ENCODE peak calls at places on chromosome 20, in four cellular contexts. M is HCT116, R is GM12878, I is K562. F is an unnamed sample.

GRCh38 chr20:34834459-34834893 is 9.0 kb upstream of the NCOA6 start:
- DNase-seq in M (peak), R (no peak), I (peak), F (peak)

GRCh38 chr20:53635189-53635588 is 41.5 kb upstream of the ZNF217 start:
- DNase-seq in M (no peak), R (no peak), I (no peak), F (no peak)

GRCh38 chr20:18983796-18984195 is 170.2 kb downstream of the SCP2D1 start:
- DNase-seq in M (no peak), R (no peak), I (no peak), F (no peak)

GRCh38 chr20:61818746-61819483 is 246.8 kb downstream of the TAF4 start:
- DNase-seq in M (no peak), R (no peak), I (no peak), F (no peak)

GRCh38 chr20:9068232-9068781 is 580 bp upstream of the PLCB4 start:
- DNase-seq in M (no peak), R (no peak), I (no peak), F (no peak)

GRCh38 chr20:58148891-58149290 is 79.6 kb downstream of the ANKRD60 start:
- DNase-seq in M (no peak), R (no peak), I (no peak), F (no peak)

GRCh38 chr20:52805128-52805527 is 167.0 kb upstream of the TSHZ2 start:
- DNase-seq in M (no peak), R (no peak), I (no peak), F (no peak)

GRCh38 chr20:50913976-50914375 is 17.3 kb downstream of the ADNP start:
- DNase-seq in M (no peak), R (no peak), I (peak), F (no peak)

GRCh38 chr20:45036044-45036755 is 64.7 kb downstream of the KCNS1 start:
- DNase-seq in M (peak), R (no peak), I (no peak), F (peak)

GRCh38 chr20:43940518-43941225 is 26.0 kb downstream of the TOX2 start:
- DNase-seq in M (no peak), R (no peak), I (no peak), F (no peak)

GRCh38 chr20:53656653-53657288 is 63.1 kb upstream of the ZNF217 start:
- DNase-seq in M (no peak), R (no peak), I (no peak), F (no peak)

GRCh38 chr20:43916073-43916874 is 1.6 kb downstream of the TOX2 start:
- DNase-seq in M (no peak), R (no peak), I (no peak), F (no peak)

GRCh38 chr20:9218412-9219001 is 149.6 kb downstream of the PLCB4 start:
- DNase-seq in M (no peak), R (no peak), I (peak), F (no peak)

GRCh38 chr20:53797085-53797484 is 203.4 kb upstream of the ZNF217 start:
- DNase-seq in M (no peak), R (no peak), I (no peak), F (no peak)

GRCh38 chr20:54219751-54220426 is 12.0 kb downstream of the PFDN4 start:
- DNase-seq in M (peak), R (no peak), I (no peak), F (peak)

GRCh38 chr20:16530201-16530681 is 43.0 kb downstream of the KIF16B start:
- DNase-seq in M (peak), R (no peak), I (no peak), F (peak)

GRCh38 chr20:45968081-45968671 is 3.8 kb downstream of the ZNF335 start:
- DNase-seq in M (no peak), R (no peak), I (no peak), F (no peak)

GRCh38 chr20:24465168-24465567 is 4.3 kb upstream of the SYNDIG1 start:
- DNase-seq in M (no peak), R (no peak), I (no peak), F (no peak)

GRCh38 chr20:23776067-23776771 is 25.5 kb upstream of the CST1 start:
- DNase-seq in M (no peak), R (no peak), I (no peak), F (no peak)

GRCh38 chr20:50251992-50252491 is 61.4 kb downstream of the CEBPB start:
- DNase-seq in M (no peak), R (no peak), I (no peak), F (no peak)

GRCh38 chr20:30919514-30920188 is 337.8 kb upstream of the DEFB115 start:
- DNase-seq in M (no peak), R (no peak), I (peak), F (no peak)

GRCh38 chr20:301886-302848 is 4.8 kb downstream of the ZCCHC3 start:
- DNase-seq in M (no peak), R (no peak), I (no peak), F (no peak)

GRCh38 chr20:298755-299391 is 1.5 kb downstream of the ZCCHC3 start:
- DNase-seq in M (no peak), R (no peak), I (no peak), F (no peak)

GRCh38 chr20:297098-297924 is at the start of gene ZCCHC3:
- DNase-seq in M (peak), R (peak), I (peak), F (peak)

GRCh38 chr20:297925-298754 is 770 bp downstream of the ZCCHC3 start:
- DNase-seq in M (no peak), R (no peak), I (peak), F (peak)

GRCh38 chr20:300345-300744 is 3.0 kb downstream of the ZCCHC3 start:
- DNase-seq in M (no peak), R (no peak), I (no peak), F (no peak)
- H3K4me3 ChIP-seq in M (no peak), R (peak), I (peak), F (peak)

GRCh38 chr20:329325-329695 is 4.0 kb downstream of the SOX12 start:
- DNase-seq in M (no peak), R (no peak), I (no peak), F (no peak)
- TF ChIP-seq MAX in M (no peak), R (no peak), I (no peak), F (no peak)

GRCh38 chr20:309306-309840 is 12.0 kb downstream of the ZCCHC3 start:
- DNase-seq in M (no peak), R (no peak), I (no peak), F (no peak)
- H3K4me3 ChIP-seq in M (no peak), R (no peak), I (no peak), F (peak)

GRCh38 chr20:47178851-47179250 is 177.6 kb downstream of the ZMYND8 start:
- DNase-seq in M (no peak), R (no peak), I (no peak), F (no peak)
- TF ChIP-seq MAX in M (no peak), R (no peak), I (no peak), F (no peak)

DNA sequence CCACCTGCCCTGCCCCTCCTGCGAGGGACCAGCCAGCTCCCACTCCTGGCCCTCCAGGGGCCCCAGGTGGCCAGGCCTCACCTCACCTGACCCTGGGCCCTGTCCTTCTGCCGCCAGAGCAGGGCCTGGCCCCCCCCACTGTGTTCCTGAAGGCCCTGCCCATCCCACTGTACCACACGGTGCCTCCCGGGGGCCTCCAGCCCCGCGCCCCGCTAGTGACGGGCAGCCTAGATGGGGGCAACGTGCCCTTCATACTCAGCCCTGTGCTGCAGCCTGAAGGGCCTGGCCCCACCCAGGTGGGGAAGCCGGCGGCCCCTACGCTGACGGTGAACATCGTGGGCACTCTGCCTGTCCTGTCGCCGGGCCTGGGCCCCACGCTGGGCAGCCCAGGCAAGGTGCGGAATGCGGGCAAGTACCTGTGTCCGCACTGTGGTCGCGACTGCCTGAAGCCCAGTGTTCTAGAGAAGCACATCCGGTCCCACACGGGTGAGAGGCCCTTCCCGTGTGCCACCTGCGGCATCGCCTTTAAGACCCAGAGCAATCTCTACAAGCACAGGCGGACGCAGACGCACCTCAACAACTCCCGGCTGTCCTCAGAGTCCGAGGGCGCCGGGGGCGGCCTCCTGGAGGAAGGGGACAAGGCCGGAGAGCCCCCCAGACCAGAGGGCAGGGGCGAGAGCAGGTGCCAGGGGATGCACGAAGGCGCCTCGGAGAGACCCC is 27.6 kb downstream of the ZNF831 start:
- DNase-seq in M (no peak), R (no peak), I (no peak), F (no peak)
- H3K4me3 ChIP-seq in M (no peak), R (no peak), I (no peak), F (no peak)

GRCh38 chr20:56710577-56711465 is 81.7 kb downstream of the TFAP2C start:
- DNase-seq in M (peak), R (no peak), I (no peak), F (no peak)
- TF ChIP-seq MAX in M (no peak), R (no peak), I (no peak), F (no peak)

GRCh38 chr20:63487116-63487764 is 11.6 kb downstream of the EEF1A2 start:
- DNase-seq in M (no peak), R (no peak), I (no peak), F (no peak)
- H3K4me3 ChIP-seq in M (no peak), R (no peak), I (no peak), F (no peak)

GRCh38 chr20:22452442-22453011 is 131.8 kb downstream of the FOXA2 start:
- DNase-seq in M (no peak), R (no peak), I (no peak), F (peak)
- TF ChIP-seq MAX in M (no peak), R (no peak), I (no peak), F (no peak)

GRCh38 chr20:63945031-63945658 is 11.1 kb downstream of the UCKL1 start:
- DNase-seq in M (no peak), R (no peak), I (no peak), F (no peak)

GRCh38 chr20:63944078-63944941 is 11.9 kb downstream of the UCKL1 start:
- DNase-seq in M (no peak), R (no peak), I (no peak), F (no peak)

GRCh38 chr20:63946986-63947637 is 9.1 kb downstream of the UCKL1 start:
- DNase-seq in M (no peak), R (no peak), I (no peak), F (no peak)

GRCh38 chr20:63947638-63948456 is 8.4 kb downstream of the UCKL1 start:
- DNase-seq in M (no peak), R (no peak), I (no peak), F (no peak)

GRCh38 chr20:63945921-63946920 is 10.0 kb downstream of the UCKL1 start:
- DNase-seq in M (no peak), R (no peak), I (no peak), F (no peak)
- H3K4me3 ChIP-seq in M (no peak), R (no peak), I (no peak), F (no peak)

DNA sequence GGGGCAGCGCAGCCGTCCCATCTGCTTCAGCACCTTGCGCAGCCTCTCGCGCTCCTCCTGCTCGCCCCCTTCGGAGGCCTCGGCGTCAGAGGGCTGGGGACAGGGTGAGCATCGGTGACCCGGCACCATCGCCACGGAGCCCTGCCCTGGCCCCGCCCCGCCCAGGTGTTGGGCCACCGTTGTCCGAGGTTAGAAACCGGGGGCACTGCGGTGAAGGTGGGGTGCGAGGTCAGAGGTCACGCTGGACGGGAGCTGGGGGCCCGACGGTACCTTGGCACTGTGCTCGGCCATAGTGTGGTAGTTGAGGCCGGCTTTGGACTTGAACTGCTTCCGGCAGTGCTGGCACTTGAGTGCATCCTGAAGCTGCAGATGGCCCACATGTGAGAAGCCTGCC is 6.4 kb downstream of the ZNF512B start:
- DNase-seq in M (no peak), R (no peak), I (no peak), F (no peak)
- TF ChIP-seq MAX in M (no peak), R (no peak), I (no peak), F (no peak)